ENCODE peak calls at places on chromosomes 2 and 18, in nine cellular contexts. A is SK-N-SH, R is H1, D is A549, C is sigmoid colon, E is ovary, V is suprapubic skin, H is K562, I is stomach. M is an unnamed sample. For H3K4me1, the result is how much of the 10 kb centered on the place peaks cover.

GRCh38 chr2:83695037-83695436 is 764.0 kb downstream of the SUCLG1 start:
- DNase-seq in A (no peak), R (no peak), D (no peak), C (no peak), E (no peak), V (no peak), H (no peak), I (no peak), M (no peak)

GRCh38 chr2:189526936-189527654 is 53.5 kb downstream of the SLC40A1 start:
- DNase-seq in A (no peak), R (no peak), D (no peak), C (no peak), E (no peak), V (no peak), H (no peak), I (no peak), M (no peak)

GRCh38 chr2:132439703-132440398 is 23.2 kb downstream of the GPR39 start:
- DNase-seq in A (no peak), R (no peak), D (peak), C (no peak), E (no peak), V (no peak), H (no peak), I (no peak), M (no peak)

GRCh38 chr2:99974966-99975365 is 167.4 kb downstream of the AFF3 start:
- DNase-seq in A (no peak), R (no peak), D (no peak), C (no peak), E (no peak), V (no peak), H (no peak), I (no peak), M (no peak)

GRCh38 chr2:68100189-68100588 is 37.4 kb upstream of the C1D start:
- DNase-seq in A (no peak), R (no peak), D (no peak), C (no peak), E (no peak), V (no peak), H (peak), I (no peak), M (no peak)

GRCh38 chr2:20594048-20594750 is 56.7 kb downstream of the HS1BP3 start:
- DNase-seq in A (no peak), R (no peak), D (no peak), C (peak), E (peak), V (peak), H (no peak), I (peak), M (peak)

GRCh38 chr2:212142616-212143015 is 396.0 kb downstream of the ERBB4 start:
- DNase-seq in A (no peak), R (no peak), D (no peak), C (no peak), E (no peak), V (no peak), H (no peak), I (no peak), M (no peak)

GRCh38 chr2:231128541-231128940 is 3.7 kb upstream of the HTR2B start:
- DNase-seq in A (no peak), R (no peak), D (no peak), C (no peak), E (no peak), V (no peak), H (no peak), I (no peak), M (no peak)

GRCh38 chr18:75210274-75211001 is at the start of gene TSHZ1:
- DNase-seq in A (peak), R (no peak), D (peak), C (peak), E (peak), V (no peak), H (peak), I (peak), M (peak)
- H3K4me1 ChIP-seq in A (under half), R (under half), D (under half), C (under half), E (under half), V (half or more), H (under half), I (half or more), M (under half)

DNA sequence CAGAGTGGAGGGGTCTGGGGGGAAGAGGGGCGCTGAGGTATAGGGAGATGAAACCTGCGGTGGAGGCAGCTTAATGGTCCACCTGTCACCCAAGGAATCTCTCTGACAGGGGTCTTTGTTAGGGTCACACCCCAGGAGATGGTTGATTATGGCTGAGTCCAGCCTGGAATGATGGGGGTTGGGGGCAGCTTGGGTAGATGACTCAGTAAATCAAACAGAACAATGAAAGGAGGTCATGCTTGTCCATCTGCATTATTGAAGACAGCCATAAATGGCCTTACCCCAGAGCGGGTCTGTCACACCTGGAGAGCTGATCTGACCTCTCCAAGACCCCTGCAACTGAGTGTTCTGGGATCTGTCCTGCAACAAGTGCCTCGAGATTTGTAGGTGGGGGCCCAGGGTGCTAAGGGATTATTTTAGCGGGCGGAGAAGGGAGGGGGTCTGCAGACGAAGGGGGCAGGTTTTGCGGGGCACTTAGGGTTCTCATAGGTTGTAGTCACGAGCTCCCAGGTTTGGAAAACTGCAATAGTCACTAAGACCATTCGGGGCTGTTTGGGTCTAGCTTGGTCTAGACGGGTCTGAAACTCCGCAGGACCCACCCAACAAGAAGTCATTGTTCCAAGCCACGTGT is 784 bp upstream of the IGFBP2 start:
- DNase-seq in A (no peak), R (peak), D (no peak), C (no peak), E (no peak), V (no peak), H (no peak), I (no peak), M (no peak)
- TF ChIP-seq EP300 in A (no peak), R (no peak), D (no peak), C (no peak), E (no peak), V (no peak), H (no peak), I (no peak), M (no peak)

GRCh38 chr2:219687266-219687665 is 59.8 kb downstream of the SLC4A3 start:
- DNase-seq in A (no peak), R (no peak), D (no peak), C (no peak), E (no peak), V (no peak), H (peak), I (no peak), M (no peak)
- H3K4me1 ChIP-seq in A (under half), R (under half), D (under half), C (under half), E (under half), V (under half), H (under half), I (under half), M (under half)

DNA sequence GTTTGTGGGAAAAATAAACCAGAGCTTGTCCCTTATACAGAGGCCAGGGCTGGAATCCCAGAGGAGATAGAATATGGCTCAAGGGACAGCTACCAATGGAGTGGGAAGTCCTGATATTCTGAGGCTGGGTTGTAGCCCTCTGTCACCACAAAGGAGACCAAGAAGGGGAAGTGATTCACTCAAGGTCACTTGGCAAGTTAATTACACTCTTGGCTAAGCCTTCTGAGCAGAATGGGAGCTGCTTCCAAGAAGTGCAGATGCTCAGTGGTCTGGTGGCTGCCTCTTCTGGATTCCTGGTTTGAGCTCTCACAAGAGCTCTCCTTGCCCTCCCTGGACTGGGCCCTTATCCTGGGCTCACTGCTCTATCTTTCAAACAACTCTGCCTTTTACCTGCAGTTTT is 168.1 kb downstream of the KCNS3 start:
- DNase-seq in A (no peak), R (no peak), D (no peak), C (no peak), E (no peak), V (no peak), H (no peak), I (no peak), M (no peak)
- TF ChIP-seq EP300 in A (no peak), R (no peak), D (no peak), C (no peak), E (no peak), V (no peak), H (no peak), I (no peak), M (no peak)

GRCh38 chr2:200077838-200078237 is 122.5 kb downstream of the MAIP1 start:
- DNase-seq in A (peak), R (no peak), D (no peak), C (no peak), E (no peak), V (no peak), H (no peak), I (no peak), M (no peak)
- H3K4me1 ChIP-seq in A (under half), R (under half), D (under half), C (under half), E (under half), V (under half), H (under half), I (under half), M (under half)

GRCh38 chr2:73031725-73032701 is 39.5 kb downstream of the SFXN5 start:
- DNase-seq in A (no peak), R (no peak), D (no peak), C (no peak), E (no peak), V (no peak), H (no peak), I (no peak), M (peak)

GRCh38 chr2:73033142-73033765 is 38.3 kb downstream of the SFXN5 start:
- DNase-seq in A (no peak), R (no peak), D (no peak), C (no peak), E (no peak), V (no peak), H (peak), I (no peak), M (peak)

GRCh38 chr2:73032702-73033097 is 38.8 kb downstream of the SFXN5 start:
- DNase-seq in A (no peak), R (no peak), D (no peak), C (no peak), E (no peak), V (no peak), H (no peak), I (no peak), M (no peak)

GRCh38 chr2:73034661-73035374 is 36.7 kb downstream of the SFXN5 start:
- DNase-seq in A (no peak), R (no peak), D (no peak), C (no peak), E (no peak), V (no peak), H (no peak), I (no peak), M (no peak)

GRCh38 chr2:73033766-73034381 is 37.6 kb downstream of the SFXN5 start:
- DNase-seq in A (no peak), R (no peak), D (no peak), C (no peak), E (no peak), V (no peak), H (no peak), I (no peak), M (no peak)
- TF ChIP-seq EP300 in A (no peak), R (no peak), D (no peak), C (no peak), E (no peak), V (no peak), H (no peak), I (no peak), M (no peak)

DNA sequence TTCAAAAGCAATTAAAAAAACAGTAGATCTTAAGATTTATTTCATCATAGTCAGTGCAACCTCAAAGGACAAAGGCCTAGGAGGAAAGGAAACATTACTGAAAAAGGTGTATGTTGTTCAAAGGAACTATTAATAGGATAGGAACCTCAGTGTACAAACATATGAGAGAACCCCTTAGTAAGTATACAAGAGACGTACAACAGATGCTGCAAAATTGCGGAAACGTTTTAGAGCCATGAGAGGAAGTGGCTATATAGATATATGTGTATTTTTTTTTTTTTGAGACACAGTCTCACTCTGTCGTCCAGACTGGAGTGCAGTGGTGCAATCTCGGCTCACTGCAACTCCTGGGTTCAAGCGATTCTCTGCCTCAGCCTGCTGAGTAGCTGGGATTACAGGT is 22.2 kb downstream of the PIK3C3 start:
- DNase-seq in A (no peak), R (no peak), D (no peak), C (no peak), E (no peak), V (no peak), H (no peak), I (no peak), M (no peak)
- H3K4me1 ChIP-seq in A (under half), R (under half), D (under half), C (under half), E (under half), V (under half), H (under half), I (under half), M (under half)

GRCh38 chr2:168035458-168035857 is 211.9 kb downstream of the STK39 start:
- DNase-seq in A (no peak), R (no peak), D (no peak), C (no peak), E (no peak), V (no peak), H (no peak), I (no peak), M (no peak)

GRCh38 chr2:168034586-168034985 is 212.8 kb downstream of the STK39 start:
- DNase-seq in A (no peak), R (no peak), D (no peak), C (no peak), E (no peak), V (no peak), H (no peak), I (no peak), M (no peak)

GRCh38 chr2:168033966-168034365 is 213.4 kb downstream of the STK39 start:
- DNase-seq in A (no peak), R (no peak), D (no peak), C (no peak), E (no peak), V (no peak), H (no peak), I (no peak), M (no peak)

GRCh38 chr2:168039885-168040284 is 207.5 kb downstream of the STK39 start:
- DNase-seq in A (no peak), R (no peak), D (no peak), C (no peak), E (no peak), V (no peak), H (no peak), I (no peak), M (no peak)

GRCh38 chr2:168037772-168038171 is 209.6 kb downstream of the STK39 start:
- DNase-seq in A (no peak), R (no peak), D (no peak), C (no peak), E (no peak), V (no peak), H (no peak), I (no peak), M (no peak)
- TF ChIP-seq EP300 in A (no peak), R (no peak), D (no peak), C (no peak), E (no peak), V (no peak), H (no peak), I (no peak), M (no peak)